ENCODE peak calls at places on chromosomes 6 and 20, in six cellular contexts. B is left lobe of liver; R is NCI-H187 treated with DMSO at 0.1 percent for 48 hours; A is NCI-H69; Y is stimulated activated CD4-positive, alpha-beta T cell treated with anti-CD3 and anti-CD28 coated beads, Interleukin-2, amount 100 ng/mL, for 48 hours; U is activated T-helper 2 cell treated with anti-CD3 and anti-CD28 coated beads, Interferon-gamma antibody, Interleukin-2, Interleukin-4, amounts not matched to agents 10 μg/mL and 5 μg/mL and 100 μg/mL, durations not matched to agents 14 hours and 24 hours and 36 hours. X is an unnamed sample.

GRCh38 chr6:127457444-127458064 is 1.6 kb downstream of the KIAA0408 start:
- DNase-seq in B (no peak), R (no peak), A (no peak), Y (no peak), U (no peak), X (no peak)

GRCh38 chr20:51014797-51015722 is 7.8 kb downstream of the KCNG1 start:
- DNase-seq in B (no peak), R (no peak), A (peak; percentile 54), Y (peak; percentile 36), U (no peak), X (no peak)

GRCh38 chr6:114144887-114145851 is 174.2 kb upstream of the HDAC2 start:
- DNase-seq in B (no peak), R (no peak), A (no peak), Y (no peak), U (no peak), X (no peak)

GRCh38 chr6:14641401-14641800 is 523.8 kb downstream of the CD83 start:
- DNase-seq in B (no peak), R (no peak), A (no peak), Y (no peak), U (no peak), X (no peak)

GRCh38 chr20:6265204-6265904 is 142.5 kb upstream of the FERMT1 start:
- DNase-seq in B (no peak), R (no peak), A (peak; percentile 80), Y (no peak), U (no peak), X (no peak)

GRCh38 chr6:161429921-161430490 is 156.1 kb upstream of the AGPAT4 start:
- DNase-seq in B (no peak), R (no peak), A (peak; percentile 50), Y (no peak), U (no peak), X (no peak)

GRCh38 chr20:20318318-20319161 is 49.4 kb upstream of the INSM1 start:
- DNase-seq in B (no peak), R (no peak), A (peak; percentile 36), Y (no peak), U (no peak), X (no peak)

GRCh38 chr6:31541059-31541657 is 645 bp downstream of the DDX39B start:
- DNase-seq in B (no peak), R (peak; percentile 5), A (peak; percentile 86), Y (peak; percentile 56), U (peak; percentile 63), X (peak; percentile 79)

GRCh38 chr6:105326838-105327745 is 75.8 kb downstream of the PREP start:
- DNase-seq in B (no peak), R (no peak), A (peak; percentile 88), Y (no peak), U (no peak), X (no peak)

GRCh38 chr6:31407699-31408098 is 4.3 kb downstream of the MICA start:
- DNase-seq in B (no peak), R (no peak), A (no peak), Y (no peak), U (no peak), X (no peak)

GRCh38 chr6:41768545-41769308 is 11.0 kb downstream of the FRS3 start:
- DNase-seq in B (no peak), R (no peak), A (peak; percentile 39), Y (no peak), U (no peak), X (no peak)

GRCh38 chr6:8182857-8183256 is 80.5 kb upstream of the EEF1E1 start:
- DNase-seq in B (no peak), R (no peak), A (no peak), Y (no peak), U (no peak), X (no peak)

GRCh38 chr20:43955244-43956191 is 40.9 kb downstream of the TOX2 start:
- DNase-seq in B (no peak), R (no peak), A (no peak), Y (peak; percentile 28), U (peak; percentile 40), X (peak; percentile 60)

GRCh38 chr6:154356118-154356517 is 485 bp downstream of the IPCEF1 start:
- DNase-seq in B (no peak), R (no peak), A (no peak), Y (no peak), U (no peak), X (no peak)

GRCh38 chr6:138537090-138537489 is 37.8 kb upstream of the NHSL1 start:
- DNase-seq in B (no peak), R (no peak), A (no peak), Y (no peak), U (no peak), X (no peak)

GRCh38 chr6:47405273-47405672 is 72.3 kb upstream of the CD2AP start:
- DNase-seq in B (no peak), R (no peak), A (peak; percentile 91), Y (no peak), U (no peak), X (no peak)

GRCh38 chr20:51366155-51366886 is 176.2 kb downstream of the NFATC2 start:
- DNase-seq in B (no peak), R (no peak), A (no peak), Y (no peak), U (no peak), X (no peak)

GRCh38 chr6:3517350-3517749 is 60.5 kb upstream of the SLC22A23 start:
- DNase-seq in B (no peak), R (no peak), A (peak; percentile 31), Y (no peak), U (no peak), X (no peak)

GRCh38 chr6:166770216-166771116 is 143.4 kb upstream of the RPS6KA2 start:
- DNase-seq in B (no peak), R (no peak), A (no peak), Y (no peak), U (no peak), X (no peak)

GRCh38 chr20:37882961-37883712 is 19.8 kb upstream of the VSTM2L start:
- DNase-seq in B (no peak), R (no peak), A (peak; percentile 86), Y (no peak), U (no peak), X (no peak)

GRCh38 chr6:116036885-116037284 is 23.8 kb downstream of the FRK start:
- DNase-seq in B (no peak), R (no peak), A (no peak), Y (no peak), U (no peak), X (no peak)

GRCh38 chr20:57986776-57987175 is 241.7 kb downstream of the ANKRD60 start:
- DNase-seq in B (no peak), R (no peak), A (peak; percentile 79), Y (no peak), U (no peak), X (no peak)

GRCh38 chr6:166168616-166169548 is 1.2 kb upstream of the TBXT start:
- DNase-seq in B (no peak), R (no peak), A (no peak), Y (no peak), U (no peak), X (no peak)

GRCh38 chr20:24739751-24740150 is 209.3 kb upstream of the CST7 start:
- DNase-seq in B (no peak), R (no peak), A (peak; percentile 43), Y (no peak), U (no peak), X (no peak)

GRCh38 chr20:62841705-62842212 is 19.9 kb downstream of the TCFL5 start:
- DNase-seq in B (no peak), R (no peak), A (no peak), Y (no peak), U (no peak), X (no peak)

GRCh38 chr6:137451926-137452325 is 42.3 kb downstream of the OLIG3 start:
- DNase-seq in B (no peak), R (no peak), A (no peak), Y (no peak), U (no peak), X (no peak)

GRCh38 chr6:87382861-87383260 is 24.9 kb upstream of the CFAP206 start:
- DNase-seq in B (no peak), R (no peak), A (peak; percentile 53), Y (no peak), U (no peak), X (no peak)

GRCh38 chr6:15259766-15260098 is 13.9 kb downstream of the JARID2 start:
- DNase-seq in B (no peak), R (no peak), A (no peak), Y (no peak), U (no peak), X (no peak)

GRCh38 chr6:82989891-82990290 is 75.8 kb downstream of the UBE3D start:
- DNase-seq in B (no peak), R (no peak), A (no peak), Y (no peak), U (no peak), X (no peak)

GRCh38 chr6:40887904-40888303 is 151.1 kb downstream of the UNC5CL start:
- DNase-seq in B (no peak), R (no peak), A (peak; percentile 22), Y (no peak), U (no peak), X (no peak)

GRCh38 chr20:44644384-44645131 is 6.9 kb downstream of the ADA start:
- DNase-seq in B (no peak), R (no peak), A (no peak), Y (no peak), U (peak; percentile 29), X (peak; percentile 39)

GRCh38 chr6:143842468-143842901 is 653 bp upstream of the LTV1 start:
- DNase-seq in B (no peak), R (no peak), A (no peak), Y (no peak), U (no peak), X (no peak)

GRCh38 chr6:157075549-157076426 is 247.5 kb downstream of the TMEM242 start:
- DNase-seq in B (no peak), R (no peak), A (no peak), Y (peak; percentile 21), U (no peak), X (no peak)

GRCh38 chr6:12962529-12962928 is 246.0 kb downstream of the PHACTR1 start:
- DNase-seq in B (no peak), R (no peak), A (no peak), Y (no peak), U (no peak), X (no peak)